ENCODE peak calls at places on chromosomes 11 and 22, in four cellular contexts. D is GM12878, R is HepG2, P is K562. M is an unnamed sample.

GRCh38 chr11:70556884-70557741 is 158.8 kb downstream of the CTTN start:
- DNase-seq in D (no peak), R (no peak), P (no peak), M (no peak)

GRCh38 chr11:134557571-134558257 is 145.7 kb upstream of the B3GAT1 start:
- DNase-seq in D (no peak), R (no peak), P (no peak), M (no peak)

GRCh38 chr22:27799334-27800249 is 2.0 kb downstream of the MN1 start:
- DNase-seq in D (no peak), R (no peak), P (no peak), M (peak; percentile 55)

GRCh38 chr22:38017272-38017920 is 33.0 kb upstream of the SOX10 start:
- DNase-seq in D (no peak), R (no peak), P (no peak), M (no peak)

GRCh38 chr11:120486138-120486537 is 25.4 kb upstream of the GRIK4 start:
- DNase-seq in D (no peak), R (no peak), P (no peak), M (no peak)

GRCh38 chr11:69297926-69298777 is 4.2 kb downstream of the MYEOV start:
- DNase-seq in D (peak; percentile 91), R (peak; percentile 78), P (peak; percentile 50), M (no peak)

GRCh38 chr11:65581928-65582327 is 6.1 kb downstream of the EHBP1L1 start:
- DNase-seq in D (no peak), R (no peak), P (no peak), M (no peak)

GRCh38 chr11:21659961-21660360 is 532.9 kb upstream of the ANO5 start:
- DNase-seq in D (no peak), R (no peak), P (no peak), M (no peak)

GRCh38 chr11:65113361-65113756 is 1.7 kb downstream of the TM7SF2 start:
- DNase-seq in D (no peak), R (no peak), P (peak; percentile 23), M (peak; percentile 63)

DNA sequence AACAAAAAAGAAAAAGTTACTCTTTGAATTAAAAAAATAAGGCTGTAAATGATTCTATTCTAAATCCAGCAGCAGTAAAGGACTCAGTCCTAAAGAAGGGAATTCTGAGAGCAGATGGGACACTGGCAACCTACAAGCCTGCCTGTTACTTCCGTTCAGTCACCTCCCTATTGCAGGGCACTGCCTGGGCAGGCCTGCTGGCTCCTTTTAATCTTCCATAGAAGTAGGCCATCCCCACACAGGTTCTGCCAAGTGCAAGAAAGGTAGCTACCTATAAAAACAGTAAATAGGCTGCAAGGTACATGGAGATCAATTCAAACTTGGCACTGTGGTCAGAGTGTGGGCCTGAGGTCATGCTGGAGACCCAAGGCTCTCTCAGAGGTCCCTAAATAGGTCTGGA is 136.4 kb downstream of the TRIM44 start:
- DNase-seq in D (no peak), R (no peak), P (no peak), M (no peak)
- TF ChIP-seq ZBTB33 in D (no peak), R (no peak), P (no peak), M (no peak)

GRCh38 chr11:30852645-30853044 is 266.5 kb upstream of the MPPED2 start:
- DNase-seq in D (no peak), R (no peak), P (no peak), M (no peak)

GRCh38 chr11:30853470-30853869 is 267.3 kb upstream of the MPPED2 start:
- DNase-seq in D (no peak), R (no peak), P (no peak), M (no peak)

GRCh38 chr11:30855383-30856006 is 269.3 kb upstream of the MPPED2 start:
- DNase-seq in D (no peak), R (peak; percentile 2), P (no peak), M (peak; percentile 12)

GRCh38 chr11:30852091-30852490 is 265.9 kb upstream of the MPPED2 start:
- DNase-seq in D (no peak), R (no peak), P (no peak), M (no peak)
- TF ChIP-seq REST in D (no peak), R (no peak), P (no peak), M (no peak)

GRCh38 chr11:800473-800872 is 2.4 kb upstream of the SLC25A22 start:
- DNase-seq in D (no peak), R (no peak), P (no peak), M (no peak)
- TF ChIP-seq FOXM1 in D (no peak), R (no peak), P (no peak), M (no peak)

GRCh38 chr22:43110927-43111623 is 525 bp downstream of the BIK start:
- DNase-seq in D (no peak), R (no peak), P (peak; percentile 15), M (peak; percentile 46)
- TF ChIP-seq ZBTB33 in D (no peak), R (no peak), P (peak; percentile 38), M (no peak)

DNA sequence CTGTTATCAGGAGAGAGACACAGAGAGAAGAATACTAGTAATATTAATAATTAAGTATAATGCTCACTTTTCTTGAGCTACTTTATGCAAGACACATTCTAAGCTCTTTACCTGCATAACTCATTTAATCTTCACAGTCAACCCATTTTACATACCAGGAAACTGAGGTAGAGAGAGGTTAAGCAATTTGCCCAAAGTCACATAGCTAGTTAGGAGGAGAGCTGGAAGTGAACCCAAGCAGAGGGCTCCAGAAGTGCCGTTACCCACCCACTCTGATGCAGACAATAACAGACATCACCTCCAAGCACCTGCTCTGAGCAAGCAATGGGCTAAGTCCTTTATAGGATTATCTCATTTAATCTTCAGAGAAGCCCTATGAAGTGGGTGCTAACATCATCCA is 24.8 kb downstream of the MICAL2 start:
- DNase-seq in D (no peak), R (no peak), P (no peak), M (no peak)
- TF ChIP-seq REST in D (no peak), R (no peak), P (no peak), M (no peak)

GRCh38 chr22:42066937-42067336 is 3.7 kb downstream of the NAGA start:
- DNase-seq in D (no peak), R (no peak), P (no peak), M (no peak)

GRCh38 chr22:42067706-42068350 is 2.8 kb downstream of the NAGA start:
- DNase-seq in D (no peak), R (no peak), P (no peak), M (no peak)

GRCh38 chr22:42064629-42065028 is 6.0 kb downstream of the NAGA start:
- DNase-seq in D (no peak), R (no peak), P (no peak), M (no peak)

GRCh38 chr22:42066133-42066761 is 4.4 kb downstream of the NAGA start:
- DNase-seq in D (no peak), R (no peak), P (no peak), M (no peak)

GRCh38 chr22:42065408-42066132 is 5.0 kb downstream of the NAGA start:
- DNase-seq in D (no peak), R (no peak), P (no peak), M (no peak)
- TF ChIP-seq FOXM1 in D (no peak), R (no peak), P (no peak), M (no peak)

GRCh38 chr11:45646275-45646970 is 19.0 kb downstream of the CHST1 start:
- DNase-seq in D (peak; percentile 7), R (no peak), P (no peak), M (peak; percentile 51)
- TF ChIP-seq ZBTB33 in D (no peak), R (no peak), P (no peak), M (no peak)

GRCh38 chr11:130145975-130146776 is 13.4 kb upstream of the ST14 start:
- DNase-seq in D (no peak), R (peak; percentile 65), P (no peak), M (no peak)

GRCh38 chr11:130145328-130145812 is 14.2 kb upstream of the ST14 start:
- DNase-seq in D (no peak), R (peak; percentile 57), P (no peak), M (no peak)

GRCh38 chr11:130144129-130144528 is 15.5 kb upstream of the ST14 start:
- DNase-seq in D (no peak), R (peak; percentile 92), P (no peak), M (no peak)

GRCh38 chr11:130146797-130147196 is 12.8 kb upstream of the ST14 start:
- DNase-seq in D (no peak), R (no peak), P (no peak), M (no peak)

GRCh38 chr11:130144721-130145327 is 14.8 kb upstream of the ST14 start:
- DNase-seq in D (no peak), R (peak; percentile 69), P (no peak), M (no peak)
- TF ChIP-seq REST in D (no peak), R (no peak), P (no peak), M (no peak)

M was measured in SK-N-SH.